ENCODE peak calls at places on chromosomes 7 and 10, in seven cellular contexts. G is LNCaP clone FGC; A is Jurkat, Clone E6-1; E is head of caudate nucleus; V is NCI-H1105 treated with DMSO at 0.1 percent for 48 hours; S is HS-5; P is LoVo. I is an unnamed sample.

GRCh38 chr7:16918288-16918895 is 36.6 kb upstream of the AGR3 start:
- DNase-seq in G (no peak), A (peak), E (peak), V (peak), S (peak), P (peak), I (peak)

GRCh38 chr7:101315336-101315735 is 6.3 kb downstream of the IFT22 start:
- DNase-seq in G (no peak), A (peak), E (peak), V (peak), S (no peak), P (peak), I (peak)

GRCh38 chr7:95798401-95798930 is 26.1 kb downstream of the DYNC1I1 start:
- DNase-seq in G (no peak), A (no peak), E (no peak), V (peak), S (no peak), P (no peak), I (no peak)

GRCh38 chr7:98163704-98164478 is 47.3 kb upstream of the BHLHA15 start:
- DNase-seq in G (peak), A (no peak), E (no peak), V (no peak), S (no peak), P (peak), I (no peak)

GRCh38 chr7:46123-46829 is 146.1 kb upstream of the FAM20C start:
- DNase-seq in G (no peak), A (no peak), E (no peak), V (no peak), S (no peak), P (no peak), I (no peak)

GRCh38 chr7:149859369-149859768 is 14.4 kb upstream of the ATP6V0E2 start:
- DNase-seq in G (no peak), A (no peak), E (no peak), V (no peak), S (no peak), P (no peak), I (no peak)

GRCh38 chr7:1806354-1806753 is 136.3 kb downstream of the ELFN1 start:
- DNase-seq in G (no peak), A (no peak), E (no peak), V (no peak), S (no peak), P (no peak), I (no peak)

GRCh38 chr7:111210996-111211395 is 120.1 kb downstream of the LRRN3 start:
- DNase-seq in G (no peak), A (no peak), E (no peak), V (no peak), S (peak), P (no peak), I (no peak)

GRCh38 chr7:84647797-84648762 is 453.5 kb upstream of the SEMA3A start:
- DNase-seq in G (no peak), A (no peak), E (no peak), V (no peak), S (peak), P (no peak), I (no peak)

GRCh38 chr7:107332488-107333269 is 137.2 kb upstream of the GPR22 start:
- DNase-seq in G (no peak), A (peak), E (no peak), V (no peak), S (no peak), P (no peak), I (no peak)

GRCh38 chr7:28112056-28112455 is 68.5 kb downstream of the JAZF1 start:
- DNase-seq in G (no peak), A (no peak), E (no peak), V (no peak), S (no peak), P (no peak), I (no peak)

GRCh38 chr10:26215923-26216576 is 524 bp upstream of the GAD2 start:
- DNase-seq in G (no peak), A (peak), E (peak), V (peak), S (no peak), P (no peak), I (peak)

GRCh38 chr10:45599646-45600045 is 72.9 kb downstream of the ZFAND4 start:
- DNase-seq in G (no peak), A (no peak), E (no peak), V (no peak), S (no peak), P (no peak), I (no peak)

GRCh38 chr10:117164878-117165556 is 26.9 kb upstream of the VAX1 start:
- DNase-seq in G (no peak), A (no peak), E (no peak), V (no peak), S (no peak), P (no peak), I (no peak)

GRCh38 chr7:46626261-46627037 is 705.4 kb upstream of the IGFBP3 start:
- DNase-seq in G (no peak), A (no peak), E (no peak), V (peak), S (no peak), P (no peak), I (no peak)

GRCh38 chr7:43785425-43785824 is 26.9 kb downstream of the BLVRA start:
- DNase-seq in G (no peak), A (no peak), E (no peak), V (no peak), S (peak), P (no peak), I (no peak)

GRCh38 chr10:49128854-49129253 is 5.0 kb downstream of the FAM170B start:
- DNase-seq in G (no peak), A (no peak), E (no peak), V (no peak), S (no peak), P (no peak), I (no peak)

GRCh38 chr7:121561717-121562116 is 165.6 kb upstream of the FAM3C start:
- DNase-seq in G (no peak), A (no peak), E (no peak), V (peak), S (no peak), P (no peak), I (no peak)